ENCODE peak calls at places on chromosomes 16 and 17, in ten cellular contexts. C is uterus, R is IMR-90, P is vagina, S is Peyer's patch, D is breast epithelium, K is testis, O is heart left ventricle, L is HCT116, U is lower leg skin. I is an unnamed sample.

GRCh38 chr16:17836868-17837602 is 366.3 kb upstream of the XYLT1 start:
- DNase-seq in C (no peak), R (peak; percentile 98), P (no peak), S (no peak), D (no peak), K (no peak), O (no peak), L (peak; percentile 54), U (peak; percentile 23), I (no peak)

GRCh38 chr16:57887711-57888110 is 83.2 kb downstream of the CNGB1 start:
- DNase-seq in C (no peak), R (no peak), P (no peak), S (no peak), D (no peak), K (no peak), O (no peak), L (no peak), U (no peak), I (no peak)

GRCh38 chr17:1150863-1151685 is 28.7 kb downstream of the ABR start:
- DNase-seq in C (no peak), R (no peak), P (no peak), S (no peak), D (no peak), K (no peak), O (no peak), L (no peak), U (no peak), I (no peak)

GRCh38 chr16:21263640-21264211 is 14.4 kb downstream of the CRYM start:
- DNase-seq in C (no peak), R (peak; percentile 18), P (no peak), S (no peak), D (no peak), K (no peak), O (no peak), L (no peak), U (no peak), I (peak; percentile 60)

GRCh38 chr16:12637002-12637401 is 166.7 kb downstream of the CPPED1 start:
- DNase-seq in C (no peak), R (no peak), P (no peak), S (no peak), D (no peak), K (no peak), O (no peak), L (no peak), U (no peak), I (no peak)

GRCh38 chr17:42928714-42929496 is 28.3 kb downstream of the G6PC1 start:
- DNase-seq in C (peak; percentile 31), R (peak; percentile 85), P (peak; percentile 87), S (no peak), D (no peak), K (peak; percentile 34), O (peak; percentile 54), L (peak; percentile 60), U (peak; percentile 53), I (peak; percentile 23)

GRCh38 chr16:747978-748746 is 7.4 kb upstream of the CIAO3 start:
- DNase-seq in C (no peak), R (no peak), P (no peak), S (no peak), D (no peak), K (no peak), O (peak; percentile 4), L (no peak), U (no peak), I (no peak)

GRCh38 chr16:57000271-57001025 is 11.1 kb downstream of the NLRC5 start:
- DNase-seq in C (peak; percentile 45), R (peak; percentile 97), P (no peak), S (no peak), D (no peak), K (no peak), O (peak; percentile 84), L (peak; percentile 19), U (peak; percentile 58), I (peak; percentile 47)

GRCh38 chr17:68238894-68239293 is 8.9 kb upstream of the AMZ2 start:
- DNase-seq in C (no peak), R (no peak), P (no peak), S (no peak), D (no peak), K (no peak), O (no peak), L (no peak), U (no peak), I (no peak)

GRCh38 chr16:68146583-68146982 is 61.4 kb downstream of the NFATC3 start:
- DNase-seq in C (no peak), R (peak; percentile 60), P (no peak), S (no peak), D (no peak), K (no peak), O (no peak), L (no peak), U (no peak), I (no peak)

GRCh38 chr16:58853830-58854229 is 119.7 kb upstream of the GOT2 start:
- DNase-seq in C (no peak), R (no peak), P (no peak), S (no peak), D (no peak), K (no peak), O (no peak), L (no peak), U (no peak), I (no peak)

GRCh38 chr17:42536048-42536371 is at the start of gene NAGLU:
- DNase-seq in C (peak; percentile 97), R (peak; percentile 79), P (peak; percentile 95), S (peak; percentile 97), D (peak; percentile 90), K (peak; percentile 98), O (peak; percentile 98), L (peak; percentile 63), U (peak; percentile 95), I (peak; percentile 99)

GRCh38 chr17:63387941-63388340 is 58.2 kb downstream of the CYB561 start:
- DNase-seq in C (no peak), R (no peak), P (no peak), S (no peak), D (no peak), K (no peak), O (no peak), L (no peak), U (no peak), I (no peak)

GRCh38 chr16:70396209-70396904 is 42.5 kb downstream of the ST3GAL2 start:
- DNase-seq in C (no peak), R (peak; percentile 42), P (no peak), S (peak; percentile 66), D (no peak), K (peak; percentile 59), O (no peak), L (no peak), U (no peak), I (peak; percentile 66)

GRCh38 chr16:70398177-70398743 is 40.6 kb downstream of the ST3GAL2 start:
- DNase-seq in C (no peak), R (no peak), P (no peak), S (no peak), D (no peak), K (no peak), O (no peak), L (no peak), U (no peak), I (no peak)

GRCh38 chr16:70394853-70395252 is 44.0 kb downstream of the ST3GAL2 start:
- DNase-seq in C (no peak), R (no peak), P (no peak), S (no peak), D (no peak), K (no peak), O (no peak), L (no peak), U (no peak), I (no peak)

GRCh38 chr16:70392606-70393005 is 45.9 kb downstream of the DDX19A start:
- DNase-seq in C (no peak), R (no peak), P (no peak), S (no peak), D (no peak), K (no peak), O (no peak), L (no peak), U (no peak), I (no peak)

DNA sequence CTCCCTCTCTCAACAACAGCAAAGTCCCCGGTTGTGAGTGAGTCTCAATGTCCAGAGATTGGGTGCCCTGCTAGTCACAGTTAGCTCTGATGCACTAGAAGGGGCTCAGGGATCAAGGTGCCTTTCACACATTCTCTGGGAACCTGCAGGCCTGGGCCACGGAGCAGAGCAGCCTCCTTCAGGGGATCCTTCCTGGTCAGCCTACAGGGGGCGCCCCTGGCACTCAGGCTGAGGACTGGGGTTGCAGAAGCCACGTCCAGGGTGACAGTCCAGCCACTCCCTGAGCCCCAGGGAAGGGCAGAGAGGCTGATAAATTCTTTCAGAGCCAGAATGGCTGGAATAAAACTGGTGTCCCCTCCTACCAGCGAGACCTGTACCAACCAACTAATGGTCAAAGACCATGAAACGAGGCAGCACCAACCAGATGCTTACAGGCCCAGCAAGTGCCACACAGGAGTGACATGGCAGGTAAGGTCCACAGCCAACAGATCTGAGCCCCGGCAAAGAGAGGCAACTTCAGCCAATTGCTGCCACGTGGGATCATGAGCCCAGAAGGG is 43.5 kb downstream of the ST3GAL2 start:
- DNase-seq in C (no peak), R (peak; percentile 22), P (no peak), S (peak; percentile 92), D (no peak), K (peak; percentile 55), O (peak; percentile 57), L (no peak), U (no peak), I (peak; percentile 69)
- TF ChIP-seq POLR2A in C (no peak), R (no peak), P (no peak), S (no peak), D (no peak), K (no peak), O (no peak), L (no peak), U (no peak), I (no peak)

GRCh38 chr16:85054948-85055502 is 27.4 kb downstream of the KIAA0513 start:
- DNase-seq in C (no peak), R (no peak), P (no peak), S (no peak), D (no peak), K (no peak), O (no peak), L (no peak), U (no peak), I (no peak)
- H3K4me3 ChIP-seq in C (peak overlapping the region; percentile 1), R (peak overlapping the region; percentile 29), P (peak overlapping the region; percentile 37), S (no peak overlapping the region), D (peak overlapping the region; percentile 57), K (no peak overlapping the region), O (peak overlapping the region; percentile 6), L (no peak overlapping the region), U (no peak overlapping the region), I (no peak overlapping the region)

GRCh38 chr16:11586856-11587642 is at the start of gene LITAF:
- DNase-seq in C (peak; percentile 76), R (peak; percentile 42), P (no peak), S (peak; percentile 81), D (peak; percentile 71), K (peak; percentile 33), O (peak; percentile 74), L (no peak), U (no peak), I (peak; percentile 69)
- TF ChIP-seq POLR2A in C (peak; percentile 88), R (peak; percentile 91), P (no peak), S (no peak), D (no peak), K (no peak), O (no peak), L (peak; percentile 57), U (no peak), I (peak; percentile 61)

DNA sequence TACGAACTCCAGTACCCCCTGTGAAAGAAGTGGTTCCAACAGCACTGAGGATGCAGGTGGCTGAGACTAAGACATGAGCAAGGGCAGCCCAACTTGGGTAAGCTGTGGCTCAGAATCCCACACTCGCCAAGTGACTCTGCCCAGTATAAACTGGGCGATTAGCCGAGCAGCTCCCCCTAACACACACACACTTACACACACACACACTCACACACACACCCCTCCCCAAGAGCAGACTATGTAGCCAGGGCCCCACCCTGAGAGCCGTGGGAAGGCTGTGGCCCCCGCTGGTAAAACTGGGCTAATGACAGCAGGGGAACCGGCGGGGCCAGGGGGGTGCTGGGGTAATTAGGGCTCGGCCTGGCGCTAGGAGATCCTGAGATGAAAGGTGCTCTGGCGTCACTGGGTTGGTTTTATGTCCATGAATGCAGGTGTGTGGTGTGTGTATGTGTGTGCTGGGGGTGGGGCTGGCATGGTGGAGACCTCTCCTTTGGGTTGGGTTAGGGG is 1.2 kb upstream of the THRA start:
- DNase-seq in C (no peak), R (no peak), P (no peak), S (no peak), D (no peak), K (no peak), O (no peak), L (no peak), U (no peak), I (no peak)
- H3K4me3 ChIP-seq in C (no peak overlapping the region), R (no peak overlapping the region), P (no peak overlapping the region), S (no peak overlapping the region), D (no peak overlapping the region), K (no peak overlapping the region), O (no peak overlapping the region), L (no peak overlapping the region), U (no peak overlapping the region), I (no peak overlapping the region)

I was measured in adrenal gland.